ENCODE peak calls at places on chromosomes 13 and 19, in eight cellular contexts. V, F, H, I, W, R, Z and M are unnamed samples.
A peak's percentile ranks its signal among the peaks of the same experiment; 100 is the strongest.

GRCh38 chr19:42831221-42832019 is 48.1 kb downstream of the PSG1 start:
- DNase-seq in Z (no peak), I (no peak), V (no peak), F (no peak), W (no peak), H (no peak), R (no peak), M (no peak)

GRCh38 chr13:33016414-33017409 is at the start of gene KL:
- DNase-seq in W (peak; percentile 34), Z (no peak), I (peak; percentile 70), V (peak; percentile 27), R (no peak), F (peak; percentile 61), H (no peak), M (no peak)

GRCh38 chr19:30664358-30665058 is 292.3 kb downstream of the ZNF536 start:
- DNase-seq in V (no peak), H (no peak), R (no peak), I (no peak), Z (peak; percentile 2), F (no peak), W (no peak), M (no peak)

GRCh38 chr13:30608364-30608763 is 9.4 kb upstream of the USPL1 start:
- DNase-seq in Z (no peak), W (no peak), R (no peak), I (no peak), H (no peak), V (no peak), F (no peak), M (no peak)

GRCh38 chr19:1452802-1453524 is 3.0 kb downstream of the APC2 start:
- DNase-seq in H (no peak), Z (no peak), R (no peak), F (no peak), V (no peak), W (no peak), I (no peak), M (peak; percentile 30)

GRCh38 chr19:18491995-18492953 is 29.6 kb downstream of the ELL start:
- DNase-seq in Z (no peak), F (no peak), R (no peak), V (no peak), I (no peak), H (no peak), W (no peak), M (no peak)

GRCh38 chr19:9958451-9958850 is 22.1 kb upstream of the OLFM2 start:
- DNase-seq in I (no peak), H (no peak), W (no peak), Z (no peak), R (no peak), F (no peak), V (no peak), M (no peak)

GRCh38 chr13:110312669-110313031 is 5.6 kb downstream of the COL4A2 start:
- DNase-seq in Z (no peak), W (no peak), V (no peak), I (no peak), F (no peak), R (no peak), H (no peak), M (no peak)

GRCh38 chr19:10655457-10656312 is 1.5 kb downstream of the ILF3 start:
- DNase-seq in F (peak; percentile 37), Z (peak; percentile 48), H (no peak), R (no peak), I (peak; percentile 63), V (no peak), W (peak; percentile 33), M (peak; percentile 41)

GRCh38 chr13:51396352-51396751 is 56.5 kb downstream of the INTS6 start:
- DNase-seq in W (no peak), F (no peak), R (no peak), I (no peak), V (no peak), Z (peak; percentile 65), H (no peak), M (no peak)

GRCh38 chr13:45142440-45143345 is 22.4 kb downstream of the GTF2F2 start:
- DNase-seq in V (no peak), I (peak; percentile 4), W (no peak), Z (no peak), F (no peak), H (no peak), R (no peak), M (no peak)

GRCh38 chr13:109665781-109666249 is 120.6 kb downstream of the IRS2 start:
- DNase-seq in R (no peak), H (no peak), Z (no peak), V (no peak), W (no peak), F (no peak), I (no peak), M (no peak)

GRCh38 chr13:77548594-77548993 is 13.1 kb downstream of the SCEL start:
- DNase-seq in F (no peak), Z (no peak), R (no peak), W (no peak), I (no peak), V (no peak), H (no peak), M (no peak)

GRCh38 chr13:51284339-51284738 is 55.2 kb upstream of the SERPINE3 start:
- DNase-seq in H (no peak), V (no peak), Z (peak; percentile 5), F (no peak), I (no peak), R (no peak), W (no peak), M (no peak)

GRCh38 chr13:37863708-37864107 is 5.9 kb downstream of the TRPC4 start:
- DNase-seq in Z (no peak), H (no peak), V (no peak), I (no peak), F (no peak), R (no peak), W (no peak), M (no peak)

GRCh38 chr19:49718511-49718910 is 27.6 kb downstream of the CPT1C start:
- DNase-seq in Z (no peak), H (no peak), R (no peak), W (no peak), I (no peak), V (no peak), F (no peak), M (no peak)

GRCh38 chr19:5563941-5564612 is 3.7 kb downstream of the TINCR start:
- DNase-seq in F (no peak), R (no peak), H (no peak), I (no peak), W (no peak), V (no peak), Z (no peak), M (no peak)

GRCh38 chr19:46630806-46631205 is 5.2 kb downstream of the GNG8 start:
- DNase-seq in F (no peak), R (no peak), Z (no peak), W (no peak), V (no peak), H (no peak), I (no peak), M (no peak)

GRCh38 chr13:22120646-22121045 is 449.8 kb downstream of the FGF9 start:
- DNase-seq in R (no peak), Z (no peak), H (no peak), W (no peak), I (no peak), V (no peak), F (no peak), M (no peak)

GRCh38 chr13:30039506-30039905 is 189.1 kb upstream of the UBL3 start:
- DNase-seq in W (no peak), V (no peak), F (no peak), R (no peak), H (no peak), I (no peak), Z (no peak), M (no peak)

GRCh38 chr13:112438094-112438493 is 61.9 kb downstream of the SPACA7 start:
- DNase-seq in Z (no peak), W (no peak), H (no peak), R (no peak), I (no peak), V (no peak), F (no peak), M (no peak)

GRCh38 chr13:95221991-95222732 is 79.1 kb downstream of the ABCC4 start:
- DNase-seq in I (no peak), W (peak; percentile 39), H (no peak), Z (no peak), R (no peak), V (no peak), F (peak; percentile 35), M (no peak)

GRCh38 chr13:87622921-87623320 is 48.2 kb upstream of the SLITRK5 start:
- DNase-seq in H (no peak), F (no peak), W (no peak), R (no peak), I (no peak), V (no peak), Z (no peak), M (no peak)

GRCh38 chr13:43815204-43815603 is 28.4 kb upstream of the ENOX1 start:
- DNase-seq in F (no peak), I (no peak), W (no peak), V (no peak), Z (no peak), R (no peak), H (no peak), M (no peak)

GRCh38 chr19:46192990-46193650 is 36.4 kb upstream of the IGFL1 start:
- DNase-seq in W (no peak), F (no peak), R (no peak), Z (no peak), I (peak; percentile 25), V (no peak), H (peak; percentile 82), M (no peak)

GRCh38 chr19:41691268-41691970 is 3.3 kb upstream of the CEACAM7 start:
- DNase-seq in Z (no peak), F (peak; percentile 19), I (peak; percentile 30), V (peak; percentile 27), R (no peak), W (peak; percentile 49), H (peak; percentile 43), M (no peak)

GRCh38 chr19:54388001-54388802 is 23.5 kb upstream of the LAIR1 start:
- DNase-seq in H (no peak), Z (peak; percentile 60), W (peak; percentile 38), F (peak; percentile 43), R (no peak), V (peak; percentile 26), I (peak; percentile 8), M (peak; percentile 94)